ENCODE peak calls at places on chromosomes 13 and 19, in five cellular contexts. U, Z, P, M and H are unnamed samples.

GRCh38 chr19:12597594-12597993 is 13.0 kb downstream of the ZNF490 start:
- DNase-seq in U (no peak), M (no peak), P (no peak), Z (no peak), H (no peak)

GRCh38 chr13:48578516-48579166 is 45.8 kb upstream of the RCBTB2 start:
- DNase-seq in P (no peak), U (no peak), M (peak), Z (peak), H (no peak)

GRCh38 chr19:29393915-29394460 is 131.8 kb upstream of the VSTM2B start:
- DNase-seq in U (no peak), P (no peak), M (no peak), Z (peak), H (no peak)

GRCh38 chr19:42191855-42192254 is 25.6 kb downstream of the DEDD2 start:
- DNase-seq in P (peak), U (no peak), M (peak), Z (no peak), H (no peak)

GRCh38 chr13:79796116-79796515 is 315.2 kb downstream of the NDFIP2 start:
- DNase-seq in M (no peak), U (no peak), P (no peak), Z (no peak), H (no peak)

GRCh38 chr19:2613507-2614295 is 88.8 kb downstream of the GNG7 start:
- DNase-seq in M (peak), P (peak), U (no peak), Z (peak), H (peak)

GRCh38 chr19:41189425-41190065 is 3.5 kb upstream of the CYP2S1 start:
- DNase-seq in Z (peak), M (no peak), P (no peak), U (no peak), H (peak)

GRCh38 chr19:7772752-7773291 is 9.8 kb downstream of the CLEC4M start:
- DNase-seq in Z (peak), P (no peak), M (peak), U (no peak), H (no peak)

GRCh38 chr19:48991823-48992570 is 1.1 kb downstream of the GYS1 start:
- DNase-seq in Z (peak), M (peak), P (peak), U (no peak), H (peak)

GRCh38 chr13:114140131-114140908 is 7.9 kb upstream of the RASA3 start:
- DNase-seq in Z (no peak), U (no peak), P (no peak), M (no peak), H (no peak)

GRCh38 chr19:22620912-22621311 is 13.2 kb upstream of the ZNF492 start:
- DNase-seq in U (no peak), M (no peak), Z (no peak), P (no peak), H (no peak)

GRCh38 chr13:49021953-49022352 is 46.2 kb downstream of the FNDC3A start:
- DNase-seq in U (no peak), P (no peak), M (no peak), Z (no peak), H (no peak)

GRCh38 chr13:98979012-98979411 is 1.1 kb upstream of the DOCK9 start:
- DNase-seq in P (no peak), Z (no peak), U (no peak), M (no peak), H (no peak)
- H3K27ac ChIP-seq in P (no peak), Z (no peak), U (no peak), M (no peak), H (no peak)

GRCh38 chr19:4374451-4375163 is 25.7 kb downstream of the SH3GL1 start:
- DNase-seq in U (no peak), Z (peak), P (peak), M (peak), H (peak)
- H2BK5ac ChIP-seq in U (no peak), Z (peak), P (peak), M (peak), H (no peak)

DNA sequence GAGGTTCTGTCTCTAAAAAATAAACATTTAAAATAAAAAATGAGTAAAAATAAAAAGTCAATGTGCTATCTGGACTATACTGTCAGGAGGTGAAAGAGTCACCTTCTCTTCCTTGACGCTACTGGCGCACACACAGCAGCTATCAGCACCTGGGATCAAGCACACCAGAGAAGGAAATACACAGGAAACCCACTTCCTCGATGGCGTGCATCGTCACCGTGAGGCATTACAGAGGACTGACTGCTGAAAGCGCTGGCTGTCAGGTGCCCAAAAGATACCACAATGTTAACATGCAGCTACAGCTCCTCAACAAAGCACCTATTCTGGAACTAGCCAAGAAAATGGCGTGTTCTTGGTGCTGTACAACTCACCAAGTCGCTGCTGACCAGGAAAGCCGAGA is 6.1 kb downstream of the SLC35E1 start:
- DNase-seq in Z (no peak), M (no peak), U (no peak), P (no peak), H (no peak)
- H3K27ac ChIP-seq in Z (no peak), M (no peak), U (no peak), P (no peak), H (no peak)

GRCh38 chr13:52652170-52652979 is at the start of gene SUGT1:
- DNase-seq in P (peak), M (peak), Z (peak), U (peak), H (peak)
- H2BK5ac ChIP-seq in P (peak), M (peak), Z (peak), U (peak), H (peak)

DNA sequence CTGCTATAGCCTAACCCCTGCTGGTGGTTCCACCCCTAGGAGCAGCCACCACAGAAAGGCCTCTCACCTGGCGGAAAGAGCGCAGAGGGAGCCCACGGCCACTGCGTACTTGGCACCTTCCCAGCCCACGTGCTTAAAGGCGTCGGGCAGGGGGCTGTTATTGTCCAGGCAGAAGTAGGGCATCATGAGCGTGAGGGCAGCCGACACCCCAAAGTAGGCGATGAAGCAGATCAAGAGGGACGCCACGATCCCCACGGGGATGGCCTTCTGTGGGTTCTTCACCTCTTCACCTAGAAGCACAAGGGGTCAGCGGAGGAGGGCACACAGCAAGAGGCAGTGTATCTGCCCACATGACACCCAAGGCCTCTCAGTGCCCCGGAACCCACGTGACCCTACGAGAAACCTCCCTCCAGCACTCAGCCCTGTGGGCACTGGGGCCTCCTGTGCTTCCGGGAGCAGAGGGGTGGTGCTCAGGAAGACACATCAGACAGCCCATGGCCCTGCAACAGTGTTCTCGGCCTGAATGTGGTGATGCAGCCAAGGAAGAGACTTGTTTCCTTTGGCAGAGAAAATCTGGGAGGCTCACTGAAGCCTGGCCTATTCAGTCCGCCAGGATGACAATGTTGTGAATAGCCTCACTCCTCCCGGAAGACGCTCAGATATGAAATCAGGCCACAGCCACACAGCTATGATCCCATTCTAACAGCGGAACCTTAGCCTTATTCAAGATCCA is 72.1 kb downstream of the SLC7A1 start:
- DNase-seq in Z (no peak), P (no peak), U (no peak), M (no peak), H (no peak)
- H3K27ac ChIP-seq in Z (no peak), P (no peak), U (no peak), M (peak), H (no peak)

GRCh38 chr19:4474504-4475136 is 2.5 kb downstream of the HDGFL2 start:
- DNase-seq in M (peak), P (peak), U (peak), Z (peak), H (peak)
- H2BK5ac ChIP-seq in M (no peak), P (no peak), U (peak), Z (no peak), H (no peak)

DNA sequence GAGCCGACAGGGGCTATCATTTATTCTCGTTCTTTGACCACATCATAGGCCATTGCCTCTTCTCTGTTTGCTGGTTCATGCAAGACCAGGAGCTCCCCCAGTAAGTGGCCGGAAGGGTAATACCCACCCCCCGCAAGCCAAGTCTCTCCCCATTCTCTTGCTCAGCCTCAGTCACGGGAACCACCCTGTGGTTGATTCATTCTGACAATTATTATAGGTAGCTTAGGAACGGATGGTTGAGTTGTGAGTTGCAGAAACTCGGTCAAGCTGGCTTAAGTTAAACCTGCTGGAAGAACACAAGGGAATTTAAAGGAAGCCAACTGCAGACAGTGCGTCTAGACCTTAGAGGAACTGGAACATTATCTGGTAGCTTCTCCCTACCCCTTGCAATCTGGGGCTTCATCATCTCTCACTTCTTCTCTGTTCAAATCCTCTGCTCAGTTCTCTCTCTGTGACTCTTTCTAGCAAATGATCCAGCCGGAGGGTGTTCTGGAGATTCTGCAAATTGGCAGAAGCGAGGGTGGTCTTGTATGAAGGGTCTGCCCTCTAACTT is 8.9 kb downstream of the FPR1 start:
- DNase-seq in M (peak), P (no peak), Z (no peak), U (no peak), H (no peak)
- H3K27ac ChIP-seq in M (no peak), P (no peak), Z (no peak), U (no peak), H (no peak)

GRCh38 chr19:30690935-30691505 is 318.8 kb downstream of the ZNF536 start:
- DNase-seq in Z (peak), M (no peak), U (no peak), P (no peak), H (peak)
- H2BK5ac ChIP-seq in Z (peak), M (no peak), U (no peak), P (no peak), H (no peak)